ENCODE peak calls at places on chromosomes 3 and 15, in eight cellular contexts. One of them, this sample, is unnamed.

GRCh38 chr15:63498815-63499549 is 5.4 kb upstream of the USP3 start:
- DNase-seq in WTC11: no peak
- DNase-seq in tibial nerve: no peak
- DNase-seq in stomach: no peak
- DNase-seq in foreskin fibroblast: no peak
- DNase-seq in activated CD8-positive, alpha-beta T cell treated with anti-CD3 and anti-CD28 coated beads for 36 hours: no peak
- DNase-seq in GM10248: no peak
- DNase-seq in upper lobe of left lung: peak; percentile 49
- DNase-seq in this sample: no peak

GRCh38 chr3:5138214-5138981 is 16.3 kb downstream of the ARL8B start:
- DNase-seq in WTC11: no peak
- DNase-seq in GM10248: no peak
- DNase-seq in tibial nerve: no peak
- DNase-seq in activated CD8-positive, alpha-beta T cell treated with anti-CD3 and anti-CD28 coated beads for 36 hours: no peak
- DNase-seq in stomach: no peak
- DNase-seq in foreskin fibroblast: peak; percentile 75
- DNase-seq in upper lobe of left lung: no peak
- DNase-seq in this sample: no peak

GRCh38 chr15:92810418-92811138 is 89.5 kb upstream of the CHD2 start:
- DNase-seq in WTC11: no peak
- DNase-seq in GM10248: no peak
- DNase-seq in activated CD8-positive, alpha-beta T cell treated with anti-CD3 and anti-CD28 coated beads for 36 hours: peak; percentile 83
- DNase-seq in foreskin fibroblast: peak; percentile 62
- DNase-seq in stomach: no peak
- DNase-seq in upper lobe of left lung: peak; percentile 66
- DNase-seq in tibial nerve: peak; percentile 85
- DNase-seq in this sample: no peak

GRCh38 chr15:39455502-39455991 is 125.3 kb upstream of the THBS1 start:
- DNase-seq in foreskin fibroblast: peak; percentile 89
- DNase-seq in WTC11: no peak
- DNase-seq in activated CD8-positive, alpha-beta T cell treated with anti-CD3 and anti-CD28 coated beads for 36 hours: peak; percentile 46
- DNase-seq in tibial nerve: no peak
- DNase-seq in GM10248: no peak
- DNase-seq in stomach: no peak
- DNase-seq in upper lobe of left lung: no peak
- DNase-seq in this sample: no peak

GRCh38 chr15:72034859-72035650 is 82.9 kb downstream of the MYO9A start:
- DNase-seq in WTC11: no peak
- DNase-seq in GM10248: no peak
- DNase-seq in foreskin fibroblast: peak; percentile 16
- DNase-seq in upper lobe of left lung: no peak
- DNase-seq in stomach: no peak
- DNase-seq in tibial nerve: no peak
- DNase-seq in activated CD8-positive, alpha-beta T cell treated with anti-CD3 and anti-CD28 coated beads for 36 hours: no peak
- DNase-seq in this sample: no peak

GRCh38 chr15:75655911-75656310 is 8.2 kb downstream of the SNX33 start:
- DNase-seq in tibial nerve: no peak
- DNase-seq in stomach: no peak
- DNase-seq in GM10248: no peak
- DNase-seq in foreskin fibroblast: no peak
- DNase-seq in activated CD8-positive, alpha-beta T cell treated with anti-CD3 and anti-CD28 coated beads for 36 hours: no peak
- DNase-seq in WTC11: no peak
- DNase-seq in upper lobe of left lung: no peak
- DNase-seq in this sample: no peak

GRCh38 chr15:74265046-74265639 is 29.0 kb downstream of the CCDC33 start:
- DNase-seq in GM10248: no peak
- DNase-seq in tibial nerve: no peak
- DNase-seq in WTC11: peak; percentile 86
- DNase-seq in upper lobe of left lung: no peak
- DNase-seq in stomach: no peak
- DNase-seq in foreskin fibroblast: no peak
- DNase-seq in activated CD8-positive, alpha-beta T cell treated with anti-CD3 and anti-CD28 coated beads for 36 hours: peak; percentile 39
- DNase-seq in this sample: no peak

GRCh38 chr3:19216669-19217337 is 68.5 kb downstream of the KCNH8 start:
- DNase-seq in foreskin fibroblast: no peak
- DNase-seq in WTC11: no peak
- DNase-seq in upper lobe of left lung: no peak
- DNase-seq in tibial nerve: peak; percentile 75
- DNase-seq in GM10248: no peak
- DNase-seq in stomach: peak; percentile 81
- DNase-seq in activated CD8-positive, alpha-beta T cell treated with anti-CD3 and anti-CD28 coated beads for 36 hours: no peak
- DNase-seq in this sample: no peak

GRCh38 chr15:64521726-64522164 is 61.4 kb downstream of the ZNF609 start:
- DNase-seq in tibial nerve: no peak
- DNase-seq in upper lobe of left lung: no peak
- DNase-seq in stomach: peak; percentile 51
- DNase-seq in GM10248: no peak
- DNase-seq in activated CD8-positive, alpha-beta T cell treated with anti-CD3 and anti-CD28 coated beads for 36 hours: no peak
- DNase-seq in foreskin fibroblast: peak; percentile 62
- DNase-seq in WTC11: no peak
- DNase-seq in this sample: no peak

GRCh38 chr3:103977417-103977816 is 1389.3 kb upstream of the ALCAM start:
- DNase-seq in tibial nerve: no peak
- DNase-seq in activated CD8-positive, alpha-beta T cell treated with anti-CD3 and anti-CD28 coated beads for 36 hours: no peak
- DNase-seq in GM10248: no peak
- DNase-seq in WTC11: no peak
- DNase-seq in upper lobe of left lung: no peak
- DNase-seq in foreskin fibroblast: no peak
- DNase-seq in stomach: no peak
- DNase-seq in this sample: no peak

GRCh38 chr3:170038434-170039110 is 777 bp downstream of the GPR160 start:
- DNase-seq in WTC11: peak; percentile 76
- DNase-seq in GM10248: peak; percentile 44
- DNase-seq in stomach: peak; percentile 68
- DNase-seq in activated CD8-positive, alpha-beta T cell treated with anti-CD3 and anti-CD28 coated beads for 36 hours: peak; percentile 54
- DNase-seq in upper lobe of left lung: peak; percentile 79
- DNase-seq in tibial nerve: no peak
- DNase-seq in foreskin fibroblast: no peak
- DNase-seq in this sample: peak; percentile 56

GRCh38 chr15:63983071-63983711 is 63.1 kb downstream of the DAPK2 start:
- DNase-seq in WTC11: peak; percentile 57
- DNase-seq in stomach: no peak
- DNase-seq in upper lobe of left lung: no peak
- DNase-seq in activated CD8-positive, alpha-beta T cell treated with anti-CD3 and anti-CD28 coated beads for 36 hours: no peak
- DNase-seq in tibial nerve: no peak
- DNase-seq in foreskin fibroblast: no peak
- DNase-seq in GM10248: no peak
- DNase-seq in this sample: peak; percentile 54

GRCh38 chr3:175477651-175478224 is 618.6 kb downstream of the NAALADL2 start:
- DNase-seq in activated CD8-positive, alpha-beta T cell treated with anti-CD3 and anti-CD28 coated beads for 36 hours: no peak
- DNase-seq in GM10248: peak; percentile 12
- DNase-seq in WTC11: no peak
- DNase-seq in stomach: no peak
- DNase-seq in foreskin fibroblast: no peak
- DNase-seq in upper lobe of left lung: no peak
- DNase-seq in tibial nerve: no peak
- DNase-seq in this sample: peak; percentile 16

GRCh38 chr3:38046821-38047220 is 7.8 kb downstream of the DLEC1 start:
- DNase-seq in WTC11: no peak
- DNase-seq in GM10248: no peak
- DNase-seq in upper lobe of left lung: no peak
- DNase-seq in tibial nerve: no peak
- DNase-seq in stomach: no peak
- DNase-seq in activated CD8-positive, alpha-beta T cell treated with anti-CD3 and anti-CD28 coated beads for 36 hours: no peak
- DNase-seq in foreskin fibroblast: no peak
- DNase-seq in this sample: no peak

GRCh38 chr3:15521573-15521965 is at the start of gene COLQ:
- DNase-seq in foreskin fibroblast: no peak
- DNase-seq in GM10248: no peak
- DNase-seq in upper lobe of left lung: no peak
- DNase-seq in stomach: no peak
- DNase-seq in activated CD8-positive, alpha-beta T cell treated with anti-CD3 and anti-CD28 coated beads for 36 hours: no peak
- DNase-seq in WTC11: no peak
- DNase-seq in tibial nerve: no peak
- DNase-seq in this sample: no peak

GRCh38 chr15:92097473-92098178 is 244.1 kb downstream of the SLCO3A1 start:
- DNase-seq in GM10248: peak; percentile 70
- DNase-seq in upper lobe of left lung: no peak
- DNase-seq in stomach: peak; percentile 50
- DNase-seq in activated CD8-positive, alpha-beta T cell treated with anti-CD3 and anti-CD28 coated beads for 36 hours: peak; percentile 71
- DNase-seq in WTC11: peak; percentile 76
- DNase-seq in tibial nerve: peak; percentile 46
- DNase-seq in foreskin fibroblast: peak; percentile 9
- DNase-seq in this sample: peak; percentile 72

GRCh38 chr3:174859109-174859735 is at the start of gene NAALADL2:
- DNase-seq in foreskin fibroblast: no peak
- DNase-seq in activated CD8-positive, alpha-beta T cell treated with anti-CD3 and anti-CD28 coated beads for 36 hours: no peak
- DNase-seq in stomach: no peak
- DNase-seq in upper lobe of left lung: no peak
- DNase-seq in GM10248: no peak
- DNase-seq in tibial nerve: no peak
- DNase-seq in WTC11: no peak
- DNase-seq in this sample: no peak

GRCh38 chr15:92339361-92339760 is 54.3 kb upstream of the ST8SIA2 start:
- DNase-seq in activated CD8-positive, alpha-beta T cell treated with anti-CD3 and anti-CD28 coated beads for 36 hours: no peak
- DNase-seq in stomach: no peak
- DNase-seq in GM10248: no peak
- DNase-seq in upper lobe of left lung: no peak
- DNase-seq in WTC11: no peak
- DNase-seq in tibial nerve: no peak
- DNase-seq in foreskin fibroblast: no peak
- DNase-seq in this sample: no peak

GRCh38 chr3:42608586-42608985 is 8.1 kb downstream of the NKTR start:
- DNase-seq in upper lobe of left lung: no peak
- DNase-seq in stomach: no peak
- DNase-seq in activated CD8-positive, alpha-beta T cell treated with anti-CD3 and anti-CD28 coated beads for 36 hours: no peak
- DNase-seq in GM10248: no peak
- DNase-seq in foreskin fibroblast: no peak
- DNase-seq in tibial nerve: no peak
- DNase-seq in WTC11: no peak
- DNase-seq in this sample: no peak

GRCh38 chr3:42610978-42611377 is 10.5 kb downstream of the NKTR start:
- DNase-seq in foreskin fibroblast: no peak
- DNase-seq in activated CD8-positive, alpha-beta T cell treated with anti-CD3 and anti-CD28 coated beads for 36 hours: no peak
- DNase-seq in upper lobe of left lung: no peak
- DNase-seq in stomach: no peak
- DNase-seq in WTC11: no peak
- DNase-seq in tibial nerve: no peak
- DNase-seq in GM10248: no peak
- DNase-seq in this sample: no peak

GRCh38 chr3:42612928-42613327 is 12.4 kb downstream of the NKTR start:
- DNase-seq in upper lobe of left lung: no peak
- DNase-seq in stomach: no peak
- DNase-seq in activated CD8-positive, alpha-beta T cell treated with anti-CD3 and anti-CD28 coated beads for 36 hours: no peak
- DNase-seq in foreskin fibroblast: no peak
- DNase-seq in tibial nerve: no peak
- DNase-seq in WTC11: no peak
- DNase-seq in GM10248: no peak
- DNase-seq in this sample: peak; percentile 25

GRCh38 chr3:42612147-42612680 is 11.7 kb downstream of the NKTR start:
- DNase-seq in stomach: no peak
- DNase-seq in activated CD8-positive, alpha-beta T cell treated with anti-CD3 and anti-CD28 coated beads for 36 hours: no peak
- DNase-seq in GM10248: no peak
- DNase-seq in tibial nerve: no peak
- DNase-seq in foreskin fibroblast: no peak
- DNase-seq in upper lobe of left lung: no peak
- DNase-seq in WTC11: no peak
- DNase-seq in this sample: no peak

DNA sequence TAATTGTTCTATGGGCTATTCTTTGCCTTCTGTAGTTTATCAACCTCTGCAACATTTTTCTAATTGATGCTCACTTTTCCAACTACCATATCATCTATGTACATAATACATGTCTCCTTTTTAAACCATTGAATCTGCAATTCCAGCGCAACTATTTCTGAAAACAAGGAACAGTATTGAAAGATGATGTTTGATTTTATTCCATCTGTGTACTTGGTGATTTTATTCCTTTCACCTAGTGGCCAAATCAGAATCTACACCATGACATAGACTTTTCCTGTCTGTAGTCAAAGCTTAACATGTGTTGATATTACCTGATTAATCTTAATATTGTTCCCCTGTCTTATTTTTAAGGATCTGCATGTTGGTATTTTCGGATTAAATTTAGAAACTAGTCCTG is 13.0 kb downstream of the NKTR start:
- DNase-seq in stomach: no peak
- DNase-seq in foreskin fibroblast: no peak
- DNase-seq in tibial nerve: no peak
- DNase-seq in upper lobe of left lung: no peak
- DNase-seq in WTC11: no peak
- DNase-seq in GM10248: no peak
- DNase-seq in activated CD8-positive, alpha-beta T cell treated with anti-CD3 and anti-CD28 coated beads for 36 hours: no peak
- DNase-seq in this sample: no peak
- TF ChIP-seq CTCF in stomach: peak; percentile 58
- TF ChIP-seq CTCF in foreskin fibroblast: peak; percentile 41
- TF ChIP-seq CTCF in tibial nerve: peak; percentile 41
- TF ChIP-seq CTCF in upper lobe of left lung: peak; percentile 57
- TF ChIP-seq CTCF in WTC11: peak; percentile 15
- TF ChIP-seq CTCF in GM10248: peak; percentile 19
- TF ChIP-seq CTCF in activated CD8-positive, alpha-beta T cell treated with anti-CD3 and anti-CD28 coated beads for 36 hours: peak; percentile 30
- TF ChIP-seq CTCF in this sample: peak; percentile 22

GRCh38 chr15:65996901-65997300 is 127.6 kb downstream of the RAB11A start:
- DNase-seq in tibial nerve: no peak
- DNase-seq in GM10248: no peak
- DNase-seq in stomach: no peak
- DNase-seq in WTC11: no peak
- DNase-seq in foreskin fibroblast: no peak
- DNase-seq in activated CD8-positive, alpha-beta T cell treated with anti-CD3 and anti-CD28 coated beads for 36 hours: no peak
- DNase-seq in upper lobe of left lung: no peak
- DNase-seq in this sample: no peak
- TF ChIP-seq CTCF in tibial nerve: no peak
- TF ChIP-seq CTCF in GM10248: no peak
- TF ChIP-seq CTCF in stomach: no peak
- TF ChIP-seq CTCF in WTC11: no peak
- TF ChIP-seq CTCF in foreskin fibroblast: no peak
- TF ChIP-seq CTCF in activated CD8-positive, alpha-beta T cell treated with anti-CD3 and anti-CD28 coated beads for 36 hours: no peak
- TF ChIP-seq CTCF in upper lobe of left lung: no peak
- TF ChIP-seq CTCF in this sample: no peak

DNA sequence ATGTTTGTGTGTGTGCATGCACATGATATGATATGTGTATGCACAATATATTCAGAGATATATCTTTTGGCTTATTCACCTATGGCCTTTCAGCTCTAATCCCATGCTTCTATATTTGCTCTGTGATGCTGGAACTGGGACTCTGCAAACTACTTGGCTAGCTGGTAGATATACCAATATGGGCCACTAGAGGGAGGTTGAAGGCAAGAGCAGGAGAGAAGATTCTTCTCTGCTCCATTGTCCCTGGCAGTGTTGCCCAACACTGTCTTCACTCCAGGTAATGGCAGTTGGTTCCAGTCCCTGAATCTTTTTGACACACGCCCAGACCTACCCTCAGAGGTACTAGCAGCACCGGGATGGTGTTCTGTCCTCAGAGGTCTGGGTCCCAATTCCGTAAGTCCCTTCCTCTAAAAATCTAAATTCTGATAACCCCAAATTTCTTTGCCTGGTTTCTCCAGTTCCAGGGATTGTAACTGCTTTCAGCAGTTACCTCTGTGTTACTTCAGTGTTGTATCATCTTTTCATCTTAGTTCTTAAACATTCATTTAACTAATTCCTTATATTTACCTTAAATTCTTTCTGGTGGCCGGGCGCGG is 44.7 kb downstream of the GTPBP8 start:
- DNase-seq in tibial nerve: peak; percentile 77
- DNase-seq in WTC11: peak; percentile 33
- DNase-seq in stomach: peak; percentile 25
- DNase-seq in activated CD8-positive, alpha-beta T cell treated with anti-CD3 and anti-CD28 coated beads for 36 hours: peak; percentile 41
- DNase-seq in upper lobe of left lung: no peak
- DNase-seq in GM10248: peak; percentile 68
- DNase-seq in foreskin fibroblast: peak; percentile 36
- DNase-seq in this sample: peak; percentile 58
- TF ChIP-seq CTCF in tibial nerve: peak; percentile 78
- TF ChIP-seq CTCF in WTC11: peak; percentile 93
- TF ChIP-seq CTCF in stomach: peak; percentile 73
- TF ChIP-seq CTCF in activated CD8-positive, alpha-beta T cell treated with anti-CD3 and anti-CD28 coated beads for 36 hours: peak; percentile 84
- TF ChIP-seq CTCF in upper lobe of left lung: peak; percentile 79
- TF ChIP-seq CTCF in GM10248: peak; percentile 79
- TF ChIP-seq CTCF in foreskin fibroblast: peak; percentile 88
- TF ChIP-seq CTCF in this sample: peak; percentile 68

GRCh38 chr15:94683912-94684311 is 452.6 kb downstream of the MCTP2 start:
- DNase-seq in tibial nerve: no peak
- DNase-seq in foreskin fibroblast: no peak
- DNase-seq in WTC11: no peak
- DNase-seq in stomach: no peak
- DNase-seq in activated CD8-positive, alpha-beta T cell treated with anti-CD3 and anti-CD28 coated beads for 36 hours: no peak
- DNase-seq in upper lobe of left lung: no peak
- DNase-seq in GM10248: no peak
- DNase-seq in this sample: no peak
- TF ChIP-seq CTCF in tibial nerve: no peak
- TF ChIP-seq CTCF in foreskin fibroblast: no peak
- TF ChIP-seq CTCF in WTC11: no peak
- TF ChIP-seq CTCF in stomach: no peak
- TF ChIP-seq CTCF in activated CD8-positive, alpha-beta T cell treated with anti-CD3 and anti-CD28 coated beads for 36 hours: no peak
- TF ChIP-seq CTCF in upper lobe of left lung: no peak
- TF ChIP-seq CTCF in GM10248: no peak
- TF ChIP-seq CTCF in this sample: no peak

This sample was measured in GM13976.